ENCODE peak calls at places on chromosomes 3 and 15, in six cellular contexts. One of them, this sample, is unnamed.

GRCh38 chr3:7144696-7145308 is 283.9 kb downstream of the GRM7 start:
- DNase-seq in SK-N-SH: peak; percentile 3
- DNase-seq in smooth muscle cell of the brain vasculature: no peak
- DNase-seq in right cardiac atrium: no peak
- DNase-seq in CD4-positive, CD25-positive, alpha-beta regulatory T cell: no peak
- DNase-seq in T1000: no peak
- DNase-seq in this sample: no peak

GRCh38 chr3:141486416-141486734 is 452 bp upstream of the RASA2 start:
- DNase-seq in smooth muscle cell of the brain vasculature: no peak
- DNase-seq in SK-N-SH: no peak
- DNase-seq in T1000: no peak
- DNase-seq in right cardiac atrium: no peak
- DNase-seq in CD4-positive, CD25-positive, alpha-beta regulatory T cell: no peak
- DNase-seq in this sample: no peak

GRCh38 chr15:66581972-66582537 is 16.3 kb upstream of the LCTL start:
- DNase-seq in T1000: no peak
- DNase-seq in CD4-positive, CD25-positive, alpha-beta regulatory T cell: no peak
- DNase-seq in SK-N-SH: no peak
- DNase-seq in right cardiac atrium: peak; percentile 76
- DNase-seq in smooth muscle cell of the brain vasculature: no peak
- DNase-seq in this sample: no peak

GRCh38 chr3:112042842-112043280 is 8.3 kb downstream of the TMPRSS7 start:
- DNase-seq in smooth muscle cell of the brain vasculature: no peak
- DNase-seq in CD4-positive, CD25-positive, alpha-beta regulatory T cell: no peak
- DNase-seq in T1000: no peak
- DNase-seq in SK-N-SH: no peak
- DNase-seq in right cardiac atrium: no peak
- DNase-seq in this sample: no peak

GRCh38 chr15:91448245-91448644 is 348.2 kb downstream of the SV2B start:
- DNase-seq in right cardiac atrium: no peak
- DNase-seq in smooth muscle cell of the brain vasculature: no peak
- DNase-seq in CD4-positive, CD25-positive, alpha-beta regulatory T cell: no peak
- DNase-seq in SK-N-SH: no peak
- DNase-seq in T1000: no peak
- DNase-seq in this sample: no peak

GRCh38 chr3:143586565-143586964 is 261.7 kb downstream of the SLC9A9 start:
- DNase-seq in right cardiac atrium: no peak
- DNase-seq in CD4-positive, CD25-positive, alpha-beta regulatory T cell: no peak
- DNase-seq in smooth muscle cell of the brain vasculature: peak; percentile 37
- DNase-seq in T1000: peak; percentile 1
- DNase-seq in SK-N-SH: no peak
- DNase-seq in this sample: no peak

GRCh38 chr15:66251790-66252355 is 1.7 kb downstream of the MEGF11 start:
- DNase-seq in right cardiac atrium: no peak
- DNase-seq in SK-N-SH: no peak
- DNase-seq in T1000: no peak
- DNase-seq in smooth muscle cell of the brain vasculature: no peak
- DNase-seq in CD4-positive, CD25-positive, alpha-beta regulatory T cell: no peak
- DNase-seq in this sample: peak; percentile 3

GRCh38 chr15:66721020-66721419 is 19.0 kb downstream of the SMAD6 start:
- DNase-seq in CD4-positive, CD25-positive, alpha-beta regulatory T cell: no peak
- DNase-seq in smooth muscle cell of the brain vasculature: no peak
- DNase-seq in right cardiac atrium: peak; percentile 33
- DNase-seq in T1000: no peak
- DNase-seq in SK-N-SH: no peak
- DNase-seq in this sample: no peak

GRCh38 chr3:71998995-71999673 is 214.2 kb upstream of the PROK2 start:
- DNase-seq in T1000: peak; percentile 39
- DNase-seq in CD4-positive, CD25-positive, alpha-beta regulatory T cell: no peak
- DNase-seq in smooth muscle cell of the brain vasculature: no peak
- DNase-seq in right cardiac atrium: no peak
- DNase-seq in SK-N-SH: no peak
- DNase-seq in this sample: no peak

This sample was measured in immature natural killer cell.